ENCODE peak calls at places on chromosome 2, in seven cellular contexts. O, C, D, E, F, H and Q are unnamed samples. For H3K4me1, the result is how much of the 10 kb centered on the place peaks cover.

GRCh38 chr2:217790681-217791392 is 212.0 kb downstream of the TNS1 start:
- DNase-seq in O (no peak), C (no peak), D (no peak), E (peak), F (no peak), H (no peak), Q (no peak)

GRCh38 chr2:13193900-13194299 is 477.2 kb downstream of the TRIB2 start:
- DNase-seq in O (no peak), C (no peak), D (no peak), E (no peak), F (no peak), H (peak), Q (no peak)

GRCh38 chr2:933734-934295 is 16.8 kb upstream of the SNTG2 start:
- DNase-seq in O (no peak), C (no peak), D (no peak), E (no peak), F (no peak), H (no peak), Q (no peak)

GRCh38 chr2:159035790-159036411 is 67.5 kb downstream of the TANC1 start:
- DNase-seq in O (peak), C (no peak), D (peak), E (no peak), F (peak), H (peak), Q (peak)

GRCh38 chr2:171411791-171412483 is 21.9 kb downstream of the METTL8 start:
- DNase-seq in O (no peak), C (no peak), D (no peak), E (no peak), F (no peak), H (no peak), Q (no peak)

GRCh38 chr2:196238836-196239380 is 67.5 kb upstream of the STK17B start:
- DNase-seq in O (no peak), C (no peak), D (no peak), E (no peak), F (no peak), H (no peak), Q (no peak)

GRCh38 chr2:241892299-241893137 is 23.0 kb downstream of the RTP5 start:
- DNase-seq in O (peak), C (peak), D (no peak), E (peak), F (no peak), H (no peak), Q (no peak)

GRCh38 chr2:99775585-99775984 is 285.8 kb upstream of the REV1 start:
- DNase-seq in O (no peak), C (no peak), D (no peak), E (no peak), F (no peak), H (peak), Q (no peak)

GRCh38 chr2:234826676-234827075 is 125.1 kb upstream of the SH3BP4 start:
- DNase-seq in O (no peak), C (no peak), D (no peak), E (no peak), F (no peak), H (no peak), Q (no peak)

GRCh38 chr2:206565666-206566065 is 76.6 kb upstream of the FAM237A start:
- DNase-seq in O (no peak), C (no peak), D (no peak), E (no peak), F (no peak), H (no peak), Q (no peak)

GRCh38 chr2:203708846-203709815 is 2.7 kb downstream of the CD28 start:
- DNase-seq in O (no peak), C (no peak), D (no peak), E (no peak), F (no peak), H (no peak), Q (no peak)

GRCh38 chr2:54012538-54013141 is 41.8 kb upstream of the PSME4 start:
- DNase-seq in O (no peak), C (no peak), D (no peak), E (no peak), F (no peak), H (no peak), Q (no peak)

GRCh38 chr2:636649-637405 is 40.4 kb downstream of the TMEM18 start:
- DNase-seq in O (peak), C (peak), D (peak), E (peak), F (peak), H (peak), Q (peak)

GRCh38 chr2:129267559-129267958 is 711.9 kb upstream of the RAB6C start:
- DNase-seq in O (no peak), C (no peak), D (no peak), E (no peak), F (no peak), H (no peak), Q (no peak)

GRCh38 chr2:22486343-22486742 is 898.6 kb upstream of the KLHL29 start:
- DNase-seq in O (no peak), C (no peak), D (no peak), E (no peak), F (no peak), H (peak), Q (no peak)

GRCh38 chr2:64052468-64053241 is 33.4 kb upstream of the VPS54 start:
- DNase-seq in O (no peak), C (no peak), D (no peak), E (no peak), F (no peak), H (no peak), Q (no peak)

DNA sequence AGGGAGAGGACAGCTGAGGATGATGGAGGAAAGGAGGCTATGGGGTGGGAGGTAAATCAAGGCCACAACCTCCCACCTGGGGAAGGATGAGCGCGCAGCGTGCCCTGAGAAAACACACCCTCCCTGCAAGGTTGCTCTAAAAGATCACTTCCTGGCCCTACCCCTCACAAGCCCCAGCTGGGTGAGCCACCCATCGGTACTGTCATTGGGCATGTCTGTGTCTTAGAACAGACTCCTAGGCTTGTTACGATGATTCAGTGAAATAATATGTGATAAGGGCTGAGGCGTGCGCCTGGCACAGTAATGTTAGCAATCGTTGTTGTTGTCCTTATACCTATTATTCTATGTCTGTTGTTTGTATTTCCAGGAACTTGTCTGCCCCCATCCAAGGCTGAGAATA is 175.1 kb downstream of the ZFP36L2 start:
- DNase-seq in O (no peak), C (no peak), D (peak), E (peak), F (no peak), H (no peak), Q (no peak)
- TF ChIP-seq POLR2AphosphoS5 in O (no peak), C (no peak), D (no peak), E (no peak), F (no peak), H (no peak), Q (no peak)

GRCh38 chr2:174779361-174779928 is 15.2 kb upstream of the CHRNA1 start:
- DNase-seq in O (no peak), C (no peak), D (no peak), E (no peak), F (no peak), H (no peak), Q (no peak)
- H3K4me1 ChIP-seq in O (under half), C (under half), D (under half), E (under half), F (under half), H (under half), Q (under half)

GRCh38 chr2:228828397-228828796 is 442.7 kb downstream of the PID1 start:
- DNase-seq in O (no peak), C (no peak), D (no peak), E (no peak), F (no peak), H (no peak), Q (no peak)
- H3K27ac ChIP-seq in O (no peak), C (no peak), D (no peak), E (no peak), F (no peak), H (no peak), Q (no peak)

GRCh38 chr2:45946023-45946422 is 294.5 kb downstream of the PRKCE start:
- DNase-seq in O (no peak), C (no peak), D (no peak), E (no peak), F (no peak), H (no peak), Q (no peak)
- TF ChIP-seq POLR2AphosphoS5 in O (no peak), C (no peak), D (no peak), E (no peak), F (no peak), H (no peak), Q (no peak)

DNA sequence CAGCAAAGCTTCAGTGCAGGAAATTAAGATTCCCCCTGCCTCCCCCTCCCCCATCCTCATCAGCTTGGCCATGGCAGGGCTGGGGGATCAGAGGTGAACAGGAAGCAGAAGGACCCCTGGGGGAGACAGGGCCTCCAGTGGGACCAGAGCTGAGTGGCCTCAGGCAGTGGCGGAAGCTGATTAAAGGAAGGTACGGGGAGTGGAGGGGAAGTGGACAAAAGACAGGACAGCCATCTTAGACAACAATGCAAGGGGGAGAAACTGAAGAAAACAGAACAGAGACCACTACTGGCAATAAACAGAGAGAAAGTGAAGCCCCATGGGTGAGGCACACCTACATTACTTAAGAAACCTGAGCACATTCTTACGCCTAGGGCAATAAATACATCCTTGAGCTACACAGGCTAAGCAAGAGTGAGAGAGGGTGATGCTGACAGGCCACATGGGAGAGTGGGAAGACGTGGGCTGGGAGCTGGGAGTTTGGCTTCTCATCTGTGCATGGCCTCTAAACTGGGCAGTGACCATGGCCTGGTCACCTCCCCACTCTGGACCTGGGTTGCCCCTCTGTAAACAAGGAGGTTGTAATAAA is 59.6 kb downstream of the BCL11A start:
- DNase-seq in O (no peak), C (no peak), D (no peak), E (no peak), F (no peak), H (no peak), Q (no peak)
- H3K4me1 ChIP-seq in O (under half), C (under half), D (under half), E (under half), F (under half), H (half or more), Q (under half)